ENCODE peak calls at places on chromosomes 1 and 21, in four cellular contexts. L is foreskin keratinocyte, X is GM23338, N is OCI-LY7. S is an unnamed sample.
A peak's percentile ranks its signal among the peaks of the same experiment; 100 is the strongest.

GRCh38 chr1:109412551-109412950 is 13.7 kb downstream of the PSMA5 start:
- DNase-seq in L (no peak), X (no peak), N (no peak), S (no peak)

GRCh38 chr1:174204697-174205308 is 45.5 kb downstream of the RABGAP1L start:
- DNase-seq in L (no peak), X (no peak), N (no peak), S (no peak)

GRCh38 chr1:27862671-27863551 is 9.4 kb upstream of the THEMIS2 start:
- DNase-seq in L (peak; percentile 91), X (no peak), N (peak; percentile 41), S (peak; percentile 49)

GRCh38 chr1:47411441-47411840 is 4.6 kb upstream of the FOXE3 start:
- DNase-seq in L (no peak), X (no peak), N (no peak), S (no peak)

GRCh38 chr21:46112731-46113215 is 14.9 kb downstream of the COL6A2 start:
- DNase-seq in L (no peak), X (no peak), N (no peak), S (no peak)

GRCh38 chr1:172638249-172638648 is 20.7 kb upstream of the FASLG start:
- DNase-seq in L (no peak), X (no peak), N (no peak), S (no peak)

GRCh38 chr1:222454196-222454595 is 93.7 kb downstream of the HHIPL2 start:
- DNase-seq in L (no peak), X (no peak), N (no peak), S (no peak)

GRCh38 chr1:32899586-32900296 is 1.4 kb downstream of the TMEM54 start:
- DNase-seq in L (no peak), X (no peak), N (no peak), S (no peak)

GRCh38 chr1:44060830-44061267 is 29.6 kb upstream of the SLC6A9 start:
- DNase-seq in L (no peak), X (no peak), N (no peak), S (no peak)

GRCh38 chr1:43402055-43402865 is 12.6 kb downstream of the SZT2 start:
- DNase-seq in L (no peak), X (no peak), N (no peak), S (no peak)

GRCh38 chr1:22282281-22282970 is 139.5 kb upstream of the WNT4 start:
- DNase-seq in L (no peak), X (no peak), N (no peak), S (no peak)

GRCh38 chr1:63931468-63931867 is 157.7 kb downstream of the ROR1 start:
- DNase-seq in L (peak; percentile 51), X (no peak), N (no peak), S (no peak)

GRCh38 chr1:167798951-167799350 is 77.2 kb downstream of the MPZL1 start:
- DNase-seq in L (no peak), X (no peak), N (no peak), S (no peak)

GRCh38 chr1:228236744-228237143 is 28.9 kb downstream of the OBSCN start:
- DNase-seq in L (no peak), X (peak; percentile 94), N (peak; percentile 56), S (no peak)

GRCh38 chr1:84415386-84415785 is 17.1 kb downstream of the DNASE2B start:
- DNase-seq in L (no peak), X (no peak), N (no peak), S (no peak)

GRCh38 chr1:7267493-7267892 is 482.2 kb downstream of the CAMTA1 start:
- DNase-seq in L (no peak), X (no peak), N (no peak), S (no peak)

DNA sequence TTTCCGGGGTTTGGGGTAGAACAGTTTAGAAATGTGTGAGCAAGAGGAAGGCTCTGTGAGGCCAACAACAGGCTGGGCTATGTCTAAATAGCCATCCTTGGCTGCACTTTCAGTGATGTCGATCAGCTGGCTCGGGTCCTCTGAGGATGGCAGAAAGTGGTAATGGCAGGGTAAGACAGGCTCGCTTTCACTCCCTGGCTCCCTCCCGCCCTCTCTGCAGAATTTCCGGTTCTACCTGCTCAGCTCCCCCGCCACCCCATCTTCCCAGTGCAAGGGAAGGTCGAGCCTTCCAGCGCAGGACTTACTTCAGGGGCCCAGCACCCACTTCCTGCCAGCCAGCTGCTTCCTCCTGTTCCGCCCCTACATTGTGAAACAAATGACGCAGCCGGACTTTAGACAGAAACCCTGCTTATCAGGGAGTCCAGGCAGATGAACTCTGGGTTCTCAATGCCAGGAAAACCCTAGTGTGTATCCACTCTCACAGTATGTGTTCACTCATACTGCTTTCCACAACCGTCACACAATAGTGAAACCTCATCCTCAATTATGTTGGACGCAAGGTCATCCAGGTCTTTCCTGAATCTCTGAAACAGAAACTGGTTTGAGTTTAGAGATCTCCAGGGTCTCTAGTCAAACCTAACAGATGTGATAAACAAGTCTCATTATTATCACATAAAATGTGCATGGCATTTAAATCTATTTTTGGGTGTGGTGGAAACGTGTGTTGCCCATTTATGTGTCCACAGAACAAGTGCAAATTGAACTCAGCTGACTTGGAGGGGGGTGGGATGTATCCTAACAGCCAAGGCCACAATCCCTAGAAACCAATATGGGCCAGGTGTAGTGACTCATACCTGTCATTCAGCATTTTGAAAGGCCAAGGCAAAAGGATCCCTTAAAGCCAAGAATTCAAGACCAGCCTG is 7.1 kb downstream of the F11R start:
- DNase-seq in L (peak; percentile 85), X (peak; percentile 93), N (peak; percentile 88), S (peak; percentile 78)
- H3K27ac ChIP-seq in L (peak overlapping the region; percentile 98), X (peak overlapping the region; percentile 96), N (peak overlapping the region; percentile 80), S (peak overlapping the region; percentile 91)

DNA sequence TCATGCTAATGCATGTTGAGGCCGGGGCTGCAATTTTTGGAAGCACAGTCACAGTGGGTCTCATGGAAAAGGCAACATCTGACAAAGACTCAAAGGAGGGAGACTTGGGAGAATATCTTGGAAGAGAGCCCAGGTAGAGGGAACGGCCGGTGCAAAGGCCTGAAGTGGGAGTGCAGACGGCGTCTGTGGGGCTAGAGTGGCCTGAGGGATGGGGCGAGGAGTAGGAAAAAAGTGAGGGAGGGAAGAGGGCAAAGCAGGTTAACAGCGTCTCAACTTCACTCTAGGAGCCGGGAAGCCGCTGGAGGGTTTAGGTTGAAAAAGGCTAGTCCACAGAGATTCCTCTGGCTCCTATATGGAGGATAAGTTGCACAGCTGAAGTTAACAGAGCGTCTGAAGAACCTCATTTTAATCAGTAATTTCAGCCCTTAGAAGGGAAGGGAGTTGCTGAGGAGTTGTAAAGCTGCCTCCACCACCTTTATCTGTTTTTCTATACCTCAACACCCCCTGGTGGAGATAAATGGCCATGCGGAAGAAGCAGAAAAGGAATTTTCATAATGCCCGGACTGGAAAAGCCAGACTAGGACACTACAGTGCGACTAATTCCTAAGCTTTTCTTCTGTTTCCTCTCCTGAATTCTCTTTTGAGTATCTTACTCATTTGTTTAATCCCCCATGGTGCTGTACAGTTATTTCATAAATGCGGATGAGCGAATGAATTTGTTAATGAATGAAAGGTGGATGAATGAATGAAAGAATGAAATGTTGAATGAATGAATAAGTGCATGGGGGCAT is 78.7 kb upstream of the ZNF281 start:
- DNase-seq in L (no peak), X (peak; percentile 91), N (peak; percentile 74), S (no peak)
- H3K4me1 ChIP-seq in L (peaks cover 13% of the 10 kb centered on the region), X (peaks cover 6% of the 10 kb centered on the region), N (no peaks in the 10 kb centered on the region), S (peaks cover 5% of the 10 kb centered on the region)

DNA sequence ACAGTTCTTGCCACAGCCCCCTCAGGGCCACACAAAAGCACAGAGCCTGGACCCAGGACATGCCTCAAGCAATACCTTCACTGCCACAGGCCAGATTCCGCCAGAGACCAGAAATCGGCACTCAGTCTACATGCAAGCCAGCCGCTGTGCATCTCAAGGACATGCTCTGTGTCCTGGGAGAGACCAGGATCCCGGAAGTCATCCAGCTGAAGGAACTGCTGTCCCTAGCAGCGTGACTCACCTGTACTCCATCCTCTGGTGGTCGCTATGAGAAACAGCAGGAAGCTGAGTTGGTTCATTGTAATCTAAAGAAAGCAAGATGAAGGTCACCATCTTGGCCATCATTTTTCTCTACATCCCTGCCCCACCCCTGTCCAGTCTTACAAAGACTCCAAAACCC is 401 bp downstream of the ITLN1 start:
- DNase-seq in L (no peak), X (peak; percentile 68), N (peak; percentile 44), S (no peak)
- TF ChIP-seq CTCF in L (peak; percentile 41), X (peak; percentile 43), N (peak; percentile 66), S (no peak)

DNA sequence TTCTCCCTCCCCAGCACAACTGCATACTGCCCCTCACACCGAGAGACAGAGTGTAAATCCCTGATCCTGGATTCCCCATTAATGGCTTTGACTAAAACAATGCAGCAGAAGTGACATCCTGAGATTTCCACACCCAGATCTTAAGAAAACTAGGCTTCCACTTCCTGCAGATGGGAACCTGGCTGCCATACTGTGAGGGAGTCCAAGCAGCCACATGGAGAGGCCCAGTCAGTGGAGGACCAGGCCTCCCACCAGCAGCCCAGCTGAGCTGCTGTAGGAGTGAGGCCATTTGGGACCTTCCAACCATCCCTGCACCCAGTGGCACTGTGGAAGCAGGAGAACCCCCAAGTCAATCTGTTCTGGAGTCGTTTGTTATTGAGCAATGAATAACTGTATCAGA is 120.6 kb downstream of the CRYAA start:
- DNase-seq in L (no peak), X (no peak), N (no peak), S (peak; percentile 6)
- H3K27ac ChIP-seq in L (no peak overlapping the region), X (no peak overlapping the region), N (no peak overlapping the region), S (no peak overlapping the region)